ENCODE peak calls at places on chromosomes 11 and 22, in four cellular contexts. T is fibroblast of lung, A is GM23248, N is IMR-90. J is an unnamed sample.

GRCh38 chr11:69296890-69297224 is 2.9 kb downstream of the MYEOV start:
- DNase-seq in T (no peak), A (no peak), N (no peak), J (no peak)

GRCh38 chr22:32904044-32904443 is 102.5 kb downstream of the TIMP3 start:
- DNase-seq in T (peak), A (peak), N (peak), J (no peak)

GRCh38 chr11:86370922-86371614 is 3.6 kb upstream of the CCDC81 start:
- DNase-seq in T (peak), A (peak), N (peak), J (no peak)

GRCh38 chr11:128235446-128235845 is 351.9 kb downstream of the ETS1 start:
- DNase-seq in T (peak), A (no peak), N (no peak), J (no peak)

GRCh38 chr11:77198440-77198849 is 70.4 kb downstream of the MYO7A start:
- DNase-seq in T (no peak), A (no peak), N (peak), J (no peak)

GRCh38 chr11:64357904-64358535 is 942 bp upstream of the RPS6KA4 start:
- DNase-seq in T (no peak), A (peak), N (no peak), J (no peak)

GRCh38 chr11:46345881-46346484 is 1.3 kb upstream of the DGKZ start:
- DNase-seq in T (no peak), A (no peak), N (no peak), J (no peak)

GRCh38 chr22:48268771-48269552 is 1506.5 kb downstream of the TBC1D22A start:
- DNase-seq in T (no peak), A (no peak), N (no peak), J (no peak)

GRCh38 chr22:40220316-40221054 is 42.8 kb downstream of the TNRC6B start:
- DNase-seq in T (no peak), A (no peak), N (no peak), J (no peak)

GRCh38 chr22:49739138-49739537 is 88.5 kb downstream of the BRD1 start:
- DNase-seq in T (no peak), A (no peak), N (no peak), J (no peak)

GRCh38 chr11:22539851-22540376 is 85.7 kb downstream of the FANCF start:
- DNase-seq in T (peak), A (peak), N (peak), J (no peak)

GRCh38 chr11:18527512-18527911 is 770 bp upstream of the TSG101 start:
- DNase-seq in T (peak), A (peak), N (peak), J (no peak)

GRCh38 chr11:26551186-26551801 is 20.8 kb downstream of the MUC15 start:
- DNase-seq in T (peak), A (peak), N (peak), J (no peak)

GRCh38 chr11:69919659-69920499 is 100.7 kb upstream of the FGF3 start:
- DNase-seq in T (no peak), A (no peak), N (no peak), J (no peak)

GRCh38 chr11:128707671-128708070 is 13.8 kb downstream of the FLI1 start:
- DNase-seq in T (peak), A (peak), N (peak), J (no peak)

GRCh38 chr11:69232821-69233760 is 60.9 kb upstream of the MYEOV start:
- DNase-seq in T (no peak), A (no peak), N (no peak), J (no peak)

GRCh38 chr11:109733245-109733644 is 311.3 kb downstream of the C11orf87 start:
- DNase-seq in T (peak), A (peak), N (peak), J (no peak)

GRCh38 chr11:876550-876949 is 33.9 kb downstream of the TSPAN4 start:
- DNase-seq in T (peak), A (peak), N (peak), J (no peak)

GRCh38 chr11:102313225-102313940 is 3.9 kb upstream of the BIRC3 start:
- DNase-seq in T (peak), A (no peak), N (no peak), J (no peak)

GRCh38 chr11:94134651-94135512 is 6.2 kb downstream of the PANX1 start:
- DNase-seq in T (peak), A (peak), N (peak), J (no peak)

GRCh38 chr11:114972105-114972504 is 293.8 kb downstream of the NXPE2 start:
- DNase-seq in T (no peak), A (no peak), N (no peak), J (no peak)

GRCh38 chr11:64694821-64695365 is 28.1 kb downstream of the NRXN2 start:
- DNase-seq in T (no peak), A (no peak), N (no peak), J (no peak)

GRCh38 chr11:19922689-19923035 is 210.0 kb downstream of the NAV2 start:
- DNase-seq in T (no peak), A (peak), N (peak), J (no peak)

GRCh38 chr11:133576351-133576750 is 44.0 kb upstream of the OPCML start:
- DNase-seq in T (no peak), A (no peak), N (no peak), J (no peak)

GRCh38 chr11:133570376-133570775 is 38.1 kb upstream of the OPCML start:
- DNase-seq in T (no peak), A (peak), N (no peak), J (no peak)
- H3K9ac ChIP-seq in T (no peak), A (no peak), N (no peak), J (no peak)

DNA sequence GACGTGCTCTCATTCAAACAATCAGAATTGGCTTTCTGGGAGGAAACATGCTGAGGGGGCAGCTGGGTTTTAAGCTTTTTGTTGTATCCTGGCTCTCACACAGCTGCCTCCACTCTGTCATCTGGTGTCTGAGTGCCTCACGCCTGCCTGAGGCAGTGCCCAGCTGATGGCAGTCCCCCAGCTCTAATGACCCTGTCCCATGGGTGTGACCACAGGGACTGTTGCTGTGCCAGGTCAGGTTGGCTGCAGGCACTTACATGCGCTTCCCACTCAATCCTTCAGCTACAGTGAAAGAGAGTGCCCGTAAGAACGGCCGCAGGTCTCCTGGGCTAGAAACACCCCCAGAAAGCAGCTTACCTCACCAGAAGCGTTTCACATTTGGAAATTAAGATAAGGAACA is 53.6 kb downstream of the ARFGAP3 start:
- DNase-seq in T (no peak), A (no peak), N (no peak), J (no peak)
- H3K4me3 ChIP-seq in T (no peak), A (no peak), N (no peak), J (no peak)

GRCh38 chr22:28112130-28112529 is 193.1 kb upstream of the PITPNB start:
- DNase-seq in T (no peak), A (no peak), N (no peak), J (no peak)
- H3K9ac ChIP-seq in T (no peak), A (peak), N (no peak), J (no peak)

DNA sequence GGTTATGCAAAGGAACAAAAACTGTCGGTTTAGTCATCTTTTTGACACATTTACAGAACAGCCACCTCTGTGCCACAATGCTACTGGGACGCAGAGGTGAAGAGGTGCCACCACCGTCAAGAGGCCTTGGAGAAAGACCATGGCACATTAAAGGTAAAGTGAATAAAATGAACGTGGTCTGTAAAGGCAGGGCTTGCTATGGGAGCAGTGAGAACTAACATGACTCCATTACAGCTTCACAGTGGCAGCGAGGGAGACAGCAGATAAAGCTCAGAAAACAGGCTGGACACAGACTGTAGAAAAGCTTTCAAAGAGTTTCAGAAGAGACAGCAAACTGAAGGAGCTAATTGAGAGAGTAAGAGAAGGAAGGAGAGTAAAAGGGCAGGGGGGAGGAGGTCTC is 102.9 kb downstream of the GAB2 start:
- DNase-seq in T (no peak), A (no peak), N (no peak), J (no peak)
- H3K4me3 ChIP-seq in T (no peak), A (no peak), N (no peak), J (no peak)

GRCh38 chr11:108666373-108666772 is 1.5 kb downstream of the DDX10 start:
- DNase-seq in T (no peak), A (peak), N (no peak), J (no peak)

GRCh38 chr11:108664730-108665525 is at the start of gene DDX10:
- DNase-seq in T (peak), A (peak), N (peak), J (peak)

GRCh38 chr11:108662700-108663099 is 2.2 kb upstream of the DDX10 start:
- DNase-seq in T (no peak), A (no peak), N (no peak), J (no peak)

GRCh38 chr11:108663154-108663877 is 1.6 kb upstream of the DDX10 start:
- DNase-seq in T (no peak), A (no peak), N (no peak), J (no peak)

DNA sequence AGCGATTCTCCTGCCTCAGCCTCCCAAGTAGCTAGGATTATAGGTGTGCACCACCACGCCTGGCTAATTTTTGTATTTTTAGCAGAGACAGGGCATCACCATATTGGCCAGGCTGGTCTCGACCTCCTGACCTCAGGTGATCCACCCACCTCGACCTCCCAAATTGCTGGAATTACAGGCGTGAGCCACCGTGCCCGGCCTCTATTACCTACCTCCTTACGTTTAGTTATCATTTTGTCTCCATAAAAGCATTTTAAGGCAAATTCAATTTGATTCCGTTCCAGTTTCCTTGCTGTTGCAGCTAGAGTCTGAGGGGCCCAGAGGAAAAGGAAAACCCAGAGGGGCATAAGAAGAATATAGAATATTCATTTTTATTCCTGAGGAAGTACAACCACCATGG is 628 bp upstream of the DDX10 start:
- DNase-seq in T (no peak), A (no peak), N (no peak), J (no peak)
- H3K9ac ChIP-seq in T (no peak), A (peak), N (peak), J (peak)

GRCh38 chr11:78300108-78300507 is 111.4 kb downstream of the USP35 start:
- DNase-seq in T (no peak), A (no peak), N (no peak), J (no peak)

GRCh38 chr11:78298216-78298860 is 109.6 kb downstream of the USP35 start:
- DNase-seq in T (no peak), A (no peak), N (peak), J (no peak)

GRCh38 chr11:78295347-78295746 is 106.6 kb downstream of the USP35 start:
- DNase-seq in T (no peak), A (no peak), N (no peak), J (no peak)

GRCh38 chr11:78299000-78299712 is 110.4 kb downstream of the USP35 start:
- DNase-seq in T (no peak), A (no peak), N (no peak), J (no peak)

GRCh38 chr11:78295991-78296930 is 107.5 kb downstream of the USP35 start:
- DNase-seq in T (no peak), A (no peak), N (peak), J (no peak)
- H3K4me3 ChIP-seq in T (no peak), A (no peak), N (no peak), J (no peak)